ENCODE peak calls at places on chromosome 21, in five cellular contexts. One of them, this sample, is unnamed.

GRCh38 chr21:41923641-41924342 is 30.0 kb downstream of the C2CD2 start:
- DNase-seq in stimulated activated CD8-positive, alpha-beta memory T cell treated with anti-CD3 and anti-CD28 coated beads, Interleukin-12 subunit alpha, Interleukin-12 subunit beta, amount 100 ng/mL, for 1 hour: no peak
- DNase-seq in stimulated activated CD4-positive, alpha-beta T cell treated with anti-CD3 and anti-CD28 coated beads, Interleukin-1b, Interleukin-23, amount 100 ng/mL, for 24 hours: no peak
- DNase-seq in BJ: no peak
- DNase-seq in NCI-H2081: no peak
- DNase-seq in this sample: no peak

GRCh38 chr21:45544449-45545235 is 2.4 kb upstream of the SLC19A1 start:
- DNase-seq in stimulated activated CD8-positive, alpha-beta memory T cell treated with anti-CD3 and anti-CD28 coated beads, Interleukin-12 subunit alpha, Interleukin-12 subunit beta, amount 100 ng/mL, for 1 hour: no peak
- DNase-seq in stimulated activated CD4-positive, alpha-beta T cell treated with anti-CD3 and anti-CD28 coated beads, Interleukin-1b, Interleukin-23, amount 100 ng/mL, for 24 hours: no peak
- DNase-seq in BJ: no peak
- DNase-seq in NCI-H2081: no peak
- DNase-seq in this sample: no peak

GRCh38 chr21:45899317-45900033 is 82.1 kb upstream of the COL6A1 start:
- DNase-seq in stimulated activated CD8-positive, alpha-beta memory T cell treated with anti-CD3 and anti-CD28 coated beads, Interleukin-12 subunit alpha, Interleukin-12 subunit beta, amount 100 ng/mL, for 1 hour: no peak
- DNase-seq in stimulated activated CD4-positive, alpha-beta T cell treated with anti-CD3 and anti-CD28 coated beads, Interleukin-1b, Interleukin-23, amount 100 ng/mL, for 24 hours: no peak
- DNase-seq in BJ: no peak
- DNase-seq in NCI-H2081: no peak
- DNase-seq in this sample: no peak

GRCh38 chr21:28138272-28138671 is 854.4 kb downstream of the LTN1 start:
- DNase-seq in stimulated activated CD8-positive, alpha-beta memory T cell treated with anti-CD3 and anti-CD28 coated beads, Interleukin-12 subunit alpha, Interleukin-12 subunit beta, amount 100 ng/mL, for 1 hour: no peak
- DNase-seq in stimulated activated CD4-positive, alpha-beta T cell treated with anti-CD3 and anti-CD28 coated beads, Interleukin-1b, Interleukin-23, amount 100 ng/mL, for 24 hours: no peak
- DNase-seq in BJ: peak
- DNase-seq in NCI-H2081: no peak
- DNase-seq in this sample: no peak

GRCh38 chr21:45154511-45155508 is 80.4 kb downstream of the ADARB1 start:
- DNase-seq in stimulated activated CD8-positive, alpha-beta memory T cell treated with anti-CD3 and anti-CD28 coated beads, Interleukin-12 subunit alpha, Interleukin-12 subunit beta, amount 100 ng/mL, for 1 hour: no peak
- DNase-seq in stimulated activated CD4-positive, alpha-beta T cell treated with anti-CD3 and anti-CD28 coated beads, Interleukin-1b, Interleukin-23, amount 100 ng/mL, for 24 hours: no peak
- DNase-seq in BJ: no peak
- DNase-seq in NCI-H2081: no peak
- DNase-seq in this sample: peak

GRCh38 chr21:42308161-42308913 is 6.9 kb downstream of the TFF3 start:
- DNase-seq in stimulated activated CD8-positive, alpha-beta memory T cell treated with anti-CD3 and anti-CD28 coated beads, Interleukin-12 subunit alpha, Interleukin-12 subunit beta, amount 100 ng/mL, for 1 hour: no peak
- DNase-seq in stimulated activated CD4-positive, alpha-beta T cell treated with anti-CD3 and anti-CD28 coated beads, Interleukin-1b, Interleukin-23, amount 100 ng/mL, for 24 hours: no peak
- DNase-seq in BJ: no peak
- DNase-seq in NCI-H2081: no peak
- DNase-seq in this sample: no peak

GRCh38 chr21:36175771-36176565 is 19.3 kb downstream of the DOP1B start:
- DNase-seq in stimulated activated CD8-positive, alpha-beta memory T cell treated with anti-CD3 and anti-CD28 coated beads, Interleukin-12 subunit alpha, Interleukin-12 subunit beta, amount 100 ng/mL, for 1 hour: no peak
- DNase-seq in stimulated activated CD4-positive, alpha-beta T cell treated with anti-CD3 and anti-CD28 coated beads, Interleukin-1b, Interleukin-23, amount 100 ng/mL, for 24 hours: no peak
- DNase-seq in BJ: no peak
- DNase-seq in NCI-H2081: no peak
- DNase-seq in this sample: no peak

GRCh38 chr21:33011462-33011861 is 14.3 kb upstream of the OLIG2 start:
- DNase-seq in stimulated activated CD8-positive, alpha-beta memory T cell treated with anti-CD3 and anti-CD28 coated beads, Interleukin-12 subunit alpha, Interleukin-12 subunit beta, amount 100 ng/mL, for 1 hour: no peak
- DNase-seq in stimulated activated CD4-positive, alpha-beta T cell treated with anti-CD3 and anti-CD28 coated beads, Interleukin-1b, Interleukin-23, amount 100 ng/mL, for 24 hours: no peak
- DNase-seq in BJ: no peak
- DNase-seq in NCI-H2081: no peak
- DNase-seq in this sample: no peak

GRCh38 chr21:31915566-31915965 is 42.7 kb downstream of the HUNK start:
- DNase-seq in stimulated activated CD8-positive, alpha-beta memory T cell treated with anti-CD3 and anti-CD28 coated beads, Interleukin-12 subunit alpha, Interleukin-12 subunit beta, amount 100 ng/mL, for 1 hour: no peak
- DNase-seq in stimulated activated CD4-positive, alpha-beta T cell treated with anti-CD3 and anti-CD28 coated beads, Interleukin-1b, Interleukin-23, amount 100 ng/mL, for 24 hours: no peak
- DNase-seq in BJ: no peak
- DNase-seq in NCI-H2081: no peak
- DNase-seq in this sample: no peak

GRCh38 chr21:33089439-33089838 is 19.5 kb downstream of the OLIG1 start:
- DNase-seq in stimulated activated CD8-positive, alpha-beta memory T cell treated with anti-CD3 and anti-CD28 coated beads, Interleukin-12 subunit alpha, Interleukin-12 subunit beta, amount 100 ng/mL, for 1 hour: no peak
- DNase-seq in stimulated activated CD4-positive, alpha-beta T cell treated with anti-CD3 and anti-CD28 coated beads, Interleukin-1b, Interleukin-23, amount 100 ng/mL, for 24 hours: no peak
- DNase-seq in BJ: no peak
- DNase-seq in NCI-H2081: no peak
- DNase-seq in this sample: no peak

GRCh38 chr21:42918291-42918690 is 7.1 kb downstream of the ERVH48-1 start:
- DNase-seq in stimulated activated CD8-positive, alpha-beta memory T cell treated with anti-CD3 and anti-CD28 coated beads, Interleukin-12 subunit alpha, Interleukin-12 subunit beta, amount 100 ng/mL, for 1 hour: no peak
- DNase-seq in stimulated activated CD4-positive, alpha-beta T cell treated with anti-CD3 and anti-CD28 coated beads, Interleukin-1b, Interleukin-23, amount 100 ng/mL, for 24 hours: no peak
- DNase-seq in BJ: no peak
- DNase-seq in NCI-H2081: no peak
- DNase-seq in this sample: no peak

GRCh38 chr21:35011681-35012080 is 37.4 kb downstream of the RUNX1 start:
- DNase-seq in stimulated activated CD8-positive, alpha-beta memory T cell treated with anti-CD3 and anti-CD28 coated beads, Interleukin-12 subunit alpha, Interleukin-12 subunit beta, amount 100 ng/mL, for 1 hour: no peak
- DNase-seq in stimulated activated CD4-positive, alpha-beta T cell treated with anti-CD3 and anti-CD28 coated beads, Interleukin-1b, Interleukin-23, amount 100 ng/mL, for 24 hours: no peak
- DNase-seq in BJ: no peak
- DNase-seq in NCI-H2081: no peak
- DNase-seq in this sample: peak

GRCh38 chr21:43884012-43884860 is 19.2 kb downstream of the AGPAT3 start:
- DNase-seq in stimulated activated CD8-positive, alpha-beta memory T cell treated with anti-CD3 and anti-CD28 coated beads, Interleukin-12 subunit alpha, Interleukin-12 subunit beta, amount 100 ng/mL, for 1 hour: no peak
- DNase-seq in stimulated activated CD4-positive, alpha-beta T cell treated with anti-CD3 and anti-CD28 coated beads, Interleukin-1b, Interleukin-23, amount 100 ng/mL, for 24 hours: peak
- DNase-seq in BJ: no peak
- DNase-seq in NCI-H2081: no peak
- DNase-seq in this sample: peak

GRCh38 chr21:15063821-15064575 is 802 bp downstream of the NRIP1 start:
- DNase-seq in stimulated activated CD8-positive, alpha-beta memory T cell treated with anti-CD3 and anti-CD28 coated beads, Interleukin-12 subunit alpha, Interleukin-12 subunit beta, amount 100 ng/mL, for 1 hour: no peak
- DNase-seq in stimulated activated CD4-positive, alpha-beta T cell treated with anti-CD3 and anti-CD28 coated beads, Interleukin-1b, Interleukin-23, amount 100 ng/mL, for 24 hours: peak
- DNase-seq in BJ: no peak
- DNase-seq in NCI-H2081: no peak
- DNase-seq in this sample: peak

GRCh38 chr21:39669976-39670671 is 57.4 kb downstream of the B3GALT5 start:
- DNase-seq in stimulated activated CD8-positive, alpha-beta memory T cell treated with anti-CD3 and anti-CD28 coated beads, Interleukin-12 subunit alpha, Interleukin-12 subunit beta, amount 100 ng/mL, for 1 hour: no peak
- DNase-seq in stimulated activated CD4-positive, alpha-beta T cell treated with anti-CD3 and anti-CD28 coated beads, Interleukin-1b, Interleukin-23, amount 100 ng/mL, for 24 hours: no peak
- DNase-seq in BJ: no peak
- DNase-seq in NCI-H2081: no peak
- DNase-seq in this sample: no peak

GRCh38 chr21:45333583-45334121 is 46.0 kb upstream of the POFUT2 start:
- DNase-seq in stimulated activated CD8-positive, alpha-beta memory T cell treated with anti-CD3 and anti-CD28 coated beads, Interleukin-12 subunit alpha, Interleukin-12 subunit beta, amount 100 ng/mL, for 1 hour: no peak
- DNase-seq in stimulated activated CD4-positive, alpha-beta T cell treated with anti-CD3 and anti-CD28 coated beads, Interleukin-1b, Interleukin-23, amount 100 ng/mL, for 24 hours: no peak
- DNase-seq in BJ: no peak
- DNase-seq in NCI-H2081: no peak
- DNase-seq in this sample: no peak

GRCh38 chr21:43611598-43612369 is 47.5 kb downstream of the HSF2BP start:
- DNase-seq in stimulated activated CD8-positive, alpha-beta memory T cell treated with anti-CD3 and anti-CD28 coated beads, Interleukin-12 subunit alpha, Interleukin-12 subunit beta, amount 100 ng/mL, for 1 hour: no peak
- DNase-seq in stimulated activated CD4-positive, alpha-beta T cell treated with anti-CD3 and anti-CD28 coated beads, Interleukin-1b, Interleukin-23, amount 100 ng/mL, for 24 hours: no peak
- DNase-seq in BJ: no peak
- DNase-seq in NCI-H2081: peak
- DNase-seq in this sample: no peak

GRCh38 chr21:37866027-37866426 is 50.2 kb downstream of the KCNJ6 start:
- DNase-seq in stimulated activated CD8-positive, alpha-beta memory T cell treated with anti-CD3 and anti-CD28 coated beads, Interleukin-12 subunit alpha, Interleukin-12 subunit beta, amount 100 ng/mL, for 1 hour: no peak
- DNase-seq in stimulated activated CD4-positive, alpha-beta T cell treated with anti-CD3 and anti-CD28 coated beads, Interleukin-1b, Interleukin-23, amount 100 ng/mL, for 24 hours: no peak
- DNase-seq in BJ: no peak
- DNase-seq in NCI-H2081: no peak
- DNase-seq in this sample: no peak

This sample was measured in DND-41.